ENCODE peak calls at places on chromosomes 4 and X, in six cellular contexts. One of them, this sample, is unnamed.

GRCh38 chrX:44317196-44317595 is 26.3 kb downstream of the EFHC2 start:
- DNase-seq in mucosa of descending colon: no peak
- DNase-seq in psoas muscle: no peak
- DNase-seq in stomach: no peak
- DNase-seq in left ventricle myocardium inferior: no peak
- DNase-seq in fibroblast of lung: no peak
- DNase-seq in this sample: no peak

GRCh38 chrX:64427281-64427680 is 32.0 kb upstream of the MTMR8 start:
- DNase-seq in mucosa of descending colon: no peak
- DNase-seq in psoas muscle: no peak
- DNase-seq in stomach: no peak
- DNase-seq in left ventricle myocardium inferior: no peak
- DNase-seq in fibroblast of lung: no peak
- DNase-seq in this sample: no peak

GRCh38 chr4:128698386-128698785 is 111.1 kb upstream of the JADE1 start:
- DNase-seq in mucosa of descending colon: no peak
- DNase-seq in psoas muscle: no peak
- DNase-seq in stomach: no peak
- DNase-seq in left ventricle myocardium inferior: no peak
- DNase-seq in fibroblast of lung: no peak
- DNase-seq in this sample: no peak

GRCh38 chrX:109773374-109773773 is 40.3 kb upstream of the ACSL4 start:
- DNase-seq in mucosa of descending colon: no peak
- DNase-seq in psoas muscle: no peak
- DNase-seq in stomach: no peak
- DNase-seq in left ventricle myocardium inferior: no peak
- DNase-seq in fibroblast of lung: no peak
- DNase-seq in this sample: no peak

GRCh38 chr4:174425669-174426068 is 96.6 kb downstream of the HPGD start:
- DNase-seq in mucosa of descending colon: no peak
- DNase-seq in psoas muscle: no peak
- DNase-seq in stomach: no peak
- DNase-seq in left ventricle myocardium inferior: no peak
- DNase-seq in fibroblast of lung: no peak
- DNase-seq in this sample: peak; percentile 27

GRCh38 chr4:52840531-52841350 is 21.4 kb upstream of the RASL11B start:
- DNase-seq in mucosa of descending colon: no peak
- DNase-seq in psoas muscle: no peak
- DNase-seq in stomach: no peak
- DNase-seq in left ventricle myocardium inferior: no peak
- DNase-seq in fibroblast of lung: no peak
- DNase-seq in this sample: no peak

GRCh38 chr4:128597515-128597914 is 212.0 kb upstream of the JADE1 start:
- DNase-seq in mucosa of descending colon: no peak
- DNase-seq in psoas muscle: no peak
- DNase-seq in stomach: no peak
- DNase-seq in left ventricle myocardium inferior: no peak
- DNase-seq in fibroblast of lung: no peak
- DNase-seq in this sample: no peak

GRCh38 chr4:128393111-128393704 is 105.6 kb upstream of the PGRMC2 start:
- DNase-seq in mucosa of descending colon: no peak
- DNase-seq in psoas muscle: no peak
- DNase-seq in stomach: no peak
- DNase-seq in left ventricle myocardium inferior: no peak
- DNase-seq in fibroblast of lung: peak; percentile 80
- DNase-seq in this sample: peak; percentile 60

GRCh38 chr4:114087596-114088230 is 108.3 kb upstream of the ARSJ start:
- DNase-seq in mucosa of descending colon: no peak
- DNase-seq in psoas muscle: no peak
- DNase-seq in stomach: no peak
- DNase-seq in left ventricle myocardium inferior: no peak
- DNase-seq in fibroblast of lung: peak; percentile 93
- DNase-seq in this sample: no peak

GRCh38 chr4:80017125-80017854 is 55.7 kb downstream of the ANTXR2 start:
- DNase-seq in mucosa of descending colon: no peak
- DNase-seq in psoas muscle: no peak
- DNase-seq in stomach: no peak
- DNase-seq in left ventricle myocardium inferior: no peak
- DNase-seq in fibroblast of lung: peak; percentile 95
- DNase-seq in this sample: peak; percentile 36

GRCh38 chrX:153491351-153492152 is 3.2 kb upstream of the BGN start:
- DNase-seq in mucosa of descending colon: no peak
- DNase-seq in psoas muscle: no peak
- DNase-seq in stomach: no peak
- DNase-seq in left ventricle myocardium inferior: no peak
- DNase-seq in fibroblast of lung: no peak
- DNase-seq in this sample: no peak

GRCh38 chrX:155611302-155611701 is 1.4 kb downstream of the TMLHE start:
- DNase-seq in mucosa of descending colon: no peak
- DNase-seq in psoas muscle: no peak
- DNase-seq in stomach: no peak
- DNase-seq in left ventricle myocardium inferior: no peak
- DNase-seq in fibroblast of lung: no peak
- DNase-seq in this sample: no peak

DNA sequence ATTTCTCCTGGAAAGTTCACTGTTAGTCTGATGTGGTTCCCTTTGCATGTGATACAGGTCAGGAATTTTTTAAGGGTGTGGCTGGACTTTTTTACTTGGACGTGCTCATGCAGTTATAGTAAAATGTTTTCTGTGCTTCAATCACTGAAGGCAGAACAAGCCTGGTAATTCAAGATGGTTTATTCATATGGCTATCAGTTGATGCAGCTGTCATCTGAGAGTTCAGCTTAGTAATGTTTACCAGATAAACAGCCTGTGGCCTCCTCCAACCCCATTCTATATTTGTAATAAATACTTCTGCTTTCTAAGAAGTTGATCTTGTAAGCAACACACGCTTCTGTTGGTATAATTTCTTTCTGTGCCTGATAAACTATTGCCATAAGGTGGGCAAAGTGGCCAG is 2105.9 kb downstream of the ARAP2 start:
- DNase-seq in mucosa of descending colon: no peak
- DNase-seq in psoas muscle: no peak
- DNase-seq in stomach: no peak
- DNase-seq in left ventricle myocardium inferior: no peak
- DNase-seq in fibroblast of lung: no peak
- DNase-seq in this sample: no peak
- TF ChIP-seq CTCF in mucosa of descending colon: no peak
- TF ChIP-seq CTCF in psoas muscle: no peak
- TF ChIP-seq CTCF in stomach: no peak
- TF ChIP-seq CTCF in left ventricle myocardium inferior: no peak
- TF ChIP-seq CTCF in fibroblast of lung: no peak
- TF ChIP-seq CTCF in this sample: no peak

DNA sequence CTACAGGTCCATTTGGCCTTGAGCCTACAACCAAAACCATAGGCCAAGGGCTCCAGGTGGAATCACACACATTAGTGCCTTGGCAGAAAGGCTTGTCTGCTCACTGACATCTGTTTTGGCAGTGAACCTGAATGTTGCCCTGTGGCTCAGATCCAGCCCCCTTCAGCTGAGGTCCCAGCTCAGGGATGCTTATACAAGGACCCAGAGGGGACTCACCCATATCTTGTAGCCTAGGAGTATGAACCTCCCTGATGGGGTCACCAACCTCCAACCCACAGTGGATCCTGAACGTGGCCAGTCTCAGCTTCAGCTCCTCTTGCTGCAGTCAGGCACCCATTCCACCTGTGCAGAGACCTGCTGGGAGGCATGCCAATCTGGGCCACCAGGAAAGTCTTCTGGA is 50.8 kb upstream of the HMX1 start:
- DNase-seq in mucosa of descending colon: no peak
- DNase-seq in psoas muscle: no peak
- DNase-seq in stomach: peak; percentile 9
- DNase-seq in left ventricle myocardium inferior: no peak
- DNase-seq in fibroblast of lung: no peak
- DNase-seq in this sample: no peak
- H3K4me3 ChIP-seq in mucosa of descending colon: no peak overlapping the region
- H3K4me3 ChIP-seq in psoas muscle: no peak overlapping the region
- H3K4me3 ChIP-seq in stomach: no peak overlapping the region
- H3K4me3 ChIP-seq in left ventricle myocardium inferior: no peak overlapping the region
- H3K4me3 ChIP-seq in fibroblast of lung: no peak overlapping the region
- H3K4me3 ChIP-seq in this sample: no peak overlapping the region

GRCh38 chrX:113274801-113275200 is 434.2 kb upstream of the AMOT start:
- DNase-seq in mucosa of descending colon: no peak
- DNase-seq in psoas muscle: no peak
- DNase-seq in stomach: no peak
- DNase-seq in left ventricle myocardium inferior: no peak
- DNase-seq in fibroblast of lung: peak; percentile 3
- DNase-seq in this sample: no peak

GRCh38 chrX:113274345-113274744 is 433.7 kb upstream of the AMOT start:
- DNase-seq in mucosa of descending colon: no peak
- DNase-seq in psoas muscle: no peak
- DNase-seq in stomach: no peak
- DNase-seq in left ventricle myocardium inferior: no peak
- DNase-seq in fibroblast of lung: no peak
- DNase-seq in this sample: no peak

DNA sequence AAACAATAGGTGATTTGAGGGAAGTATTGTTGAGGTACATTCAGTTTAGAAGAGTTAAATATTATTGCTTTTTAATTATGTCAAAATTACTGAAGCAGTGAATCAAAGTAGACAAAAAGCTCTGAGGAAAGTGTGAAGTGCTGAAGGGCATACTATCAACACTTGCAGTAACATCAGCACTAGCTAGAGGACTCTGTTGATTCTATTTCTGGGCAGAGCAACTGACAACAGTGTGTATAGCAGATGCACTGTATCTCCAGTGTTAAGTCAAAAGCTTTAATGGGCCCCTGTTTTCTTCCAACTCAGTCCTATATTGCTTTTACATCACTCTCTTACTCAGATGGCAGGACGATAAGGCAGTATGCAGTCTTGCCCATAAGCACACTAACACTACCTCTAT is 435.1 kb upstream of the AMOT start:
- DNase-seq in mucosa of descending colon: no peak
- DNase-seq in psoas muscle: no peak
- DNase-seq in stomach: no peak
- DNase-seq in left ventricle myocardium inferior: no peak
- DNase-seq in fibroblast of lung: no peak
- DNase-seq in this sample: no peak
- TF ChIP-seq CTCF in mucosa of descending colon: no peak
- TF ChIP-seq CTCF in psoas muscle: no peak
- TF ChIP-seq CTCF in stomach: no peak
- TF ChIP-seq CTCF in left ventricle myocardium inferior: no peak
- TF ChIP-seq CTCF in fibroblast of lung: no peak
- TF ChIP-seq CTCF in this sample: no peak

GRCh38 chrX:101191217-101191750 is 28.3 kb upstream of the DRP2 start:
- DNase-seq in mucosa of descending colon: no peak
- DNase-seq in psoas muscle: no peak
- DNase-seq in stomach: peak; percentile 31
- DNase-seq in left ventricle myocardium inferior: peak; percentile 15
- DNase-seq in fibroblast of lung: peak; percentile 29
- DNase-seq in this sample: no peak
- H3K4me3 ChIP-seq in mucosa of descending colon: no peak overlapping the region
- H3K4me3 ChIP-seq in psoas muscle: peak overlapping the region; percentile 51
- H3K4me3 ChIP-seq in stomach: peak overlapping the region; percentile 31
- H3K4me3 ChIP-seq in left ventricle myocardium inferior: peak overlapping the region; percentile 54
- H3K4me3 ChIP-seq in fibroblast of lung: no peak overlapping the region
- H3K4me3 ChIP-seq in this sample: peak overlapping the region; percentile 40

GRCh38 chr4:28225005-28225404 is 1364.4 kb downstream of the STIM2 start:
- DNase-seq in mucosa of descending colon: no peak
- DNase-seq in psoas muscle: no peak
- DNase-seq in stomach: no peak
- DNase-seq in left ventricle myocardium inferior: no peak
- DNase-seq in fibroblast of lung: peak; percentile 27
- DNase-seq in this sample: no peak
- TF ChIP-seq CTCF in mucosa of descending colon: no peak
- TF ChIP-seq CTCF in psoas muscle: no peak
- TF ChIP-seq CTCF in stomach: no peak
- TF ChIP-seq CTCF in left ventricle myocardium inferior: no peak
- TF ChIP-seq CTCF in fibroblast of lung: peak; percentile 33
- TF ChIP-seq CTCF in this sample: peak; percentile 26

GRCh38 chr4:185950891-185951290 is 118.1 kb upstream of the TLR3 start:
- DNase-seq in mucosa of descending colon: no peak
- DNase-seq in psoas muscle: no peak
- DNase-seq in stomach: no peak
- DNase-seq in left ventricle myocardium inferior: no peak
- DNase-seq in fibroblast of lung: peak; percentile 71
- DNase-seq in this sample: no peak

GRCh38 chr4:185945238-185945637 is 123.7 kb upstream of the TLR3 start:
- DNase-seq in mucosa of descending colon: no peak
- DNase-seq in psoas muscle: no peak
- DNase-seq in stomach: no peak
- DNase-seq in left ventricle myocardium inferior: no peak
- DNase-seq in fibroblast of lung: no peak
- DNase-seq in this sample: no peak

GRCh38 chr4:185941476-185941875 is 127.5 kb upstream of the TLR3 start:
- DNase-seq in mucosa of descending colon: no peak
- DNase-seq in psoas muscle: no peak
- DNase-seq in stomach: no peak
- DNase-seq in left ventricle myocardium inferior: no peak
- DNase-seq in fibroblast of lung: no peak
- DNase-seq in this sample: no peak

DNA sequence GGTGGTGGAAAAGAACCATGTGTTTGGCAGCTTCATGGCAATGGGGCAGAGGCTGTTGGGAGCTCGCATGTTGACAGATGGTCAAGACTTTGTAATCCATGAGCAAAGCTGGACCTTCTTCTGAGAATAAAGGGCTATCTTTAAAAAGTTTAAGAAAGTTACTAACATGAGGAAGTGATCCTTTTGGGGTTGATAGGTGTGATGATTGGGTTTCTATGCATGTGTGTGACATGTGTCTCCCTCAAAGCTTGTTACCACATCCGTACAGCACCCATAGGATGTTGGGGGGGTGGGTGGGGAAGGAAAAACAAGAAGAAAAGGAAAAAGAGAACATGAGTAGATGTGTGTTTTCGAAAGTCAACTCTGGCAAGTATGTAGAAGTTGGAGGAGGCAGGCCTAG is 123.0 kb upstream of the TLR3 start:
- DNase-seq in mucosa of descending colon: no peak
- DNase-seq in psoas muscle: no peak
- DNase-seq in stomach: no peak
- DNase-seq in left ventricle myocardium inferior: no peak
- DNase-seq in fibroblast of lung: no peak
- DNase-seq in this sample: no peak
- H3K4me3 ChIP-seq in mucosa of descending colon: no peak overlapping the region
- H3K4me3 ChIP-seq in psoas muscle: no peak overlapping the region
- H3K4me3 ChIP-seq in stomach: no peak overlapping the region
- H3K4me3 ChIP-seq in left ventricle myocardium inferior: no peak overlapping the region
- H3K4me3 ChIP-seq in fibroblast of lung: no peak overlapping the region
- H3K4me3 ChIP-seq in this sample: no peak overlapping the region